ENCODE peak calls at places on chromosomes 4 and X, in ten cellular contexts. One of them, this sample, is unnamed.

GRCh38 chr4:163492951-163493504 is 1.5 kb upstream of the TMA16 start:
- DNase-seq in NCI-H748 treated with DMSO at 0.1 percent for 48 hours: no peak
- DNase-seq in WTC11: no peak
- DNase-seq in LoVo: no peak
- DNase-seq in naive thymus-derived CD4-positive, alpha-beta T cell: no peak
- DNase-seq in DMS79: no peak
- DNase-seq in NCI-H510A: no peak
- DNase-seq in ascending aorta: no peak
- DNase-seq in GM23248: peak
- DNase-seq in left ventricle myocardium inferior: no peak
- DNase-seq in this sample: peak

GRCh38 chr4:95204873-95205272 is 343.9 kb downstream of the UNC5C start:
- DNase-seq in GM23248: peak
- DNase-seq in ascending aorta: no peak
- DNase-seq in naive thymus-derived CD4-positive, alpha-beta T cell: no peak
- DNase-seq in WTC11: peak
- DNase-seq in left ventricle myocardium inferior: no peak
- DNase-seq in NCI-H510A: no peak
- DNase-seq in LoVo: peak
- DNase-seq in NCI-H748 treated with DMSO at 0.1 percent for 48 hours: no peak
- DNase-seq in DMS79: no peak
- DNase-seq in this sample: peak

GRCh38 chr4:83022724-83023427 is 12.1 kb upstream of the COPS4 start:
- DNase-seq in ascending aorta: no peak
- DNase-seq in NCI-H510A: no peak
- DNase-seq in naive thymus-derived CD4-positive, alpha-beta T cell: no peak
- DNase-seq in left ventricle myocardium inferior: no peak
- DNase-seq in DMS79: no peak
- DNase-seq in WTC11: no peak
- DNase-seq in LoVo: no peak
- DNase-seq in GM23248: peak
- DNase-seq in NCI-H748 treated with DMSO at 0.1 percent for 48 hours: no peak
- DNase-seq in this sample: no peak

GRCh38 chrX:119942831-119943184 is 743 bp downstream of the NKAP start:
- DNase-seq in NCI-H510A: no peak
- DNase-seq in LoVo: no peak
- DNase-seq in DMS79: no peak
- DNase-seq in GM23248: peak
- DNase-seq in NCI-H748 treated with DMSO at 0.1 percent for 48 hours: no peak
- DNase-seq in WTC11: no peak
- DNase-seq in naive thymus-derived CD4-positive, alpha-beta T cell: no peak
- DNase-seq in ascending aorta: no peak
- DNase-seq in left ventricle myocardium inferior: no peak
- DNase-seq in this sample: peak

GRCh38 chrX:150980186-150980585 is 2.9 kb upstream of the HMGB3 start:
- DNase-seq in DMS79: no peak
- DNase-seq in WTC11: no peak
- DNase-seq in ascending aorta: no peak
- DNase-seq in NCI-H510A: no peak
- DNase-seq in GM23248: no peak
- DNase-seq in LoVo: no peak
- DNase-seq in naive thymus-derived CD4-positive, alpha-beta T cell: no peak
- DNase-seq in NCI-H748 treated with DMSO at 0.1 percent for 48 hours: no peak
- DNase-seq in left ventricle myocardium inferior: no peak
- DNase-seq in this sample: no peak

GRCh38 chrX:134682081-134682480 is 23.8 kb upstream of the PLAC1 start:
- DNase-seq in LoVo: no peak
- DNase-seq in left ventricle myocardium inferior: no peak
- DNase-seq in DMS79: no peak
- DNase-seq in NCI-H510A: no peak
- DNase-seq in ascending aorta: no peak
- DNase-seq in WTC11: no peak
- DNase-seq in NCI-H748 treated with DMSO at 0.1 percent for 48 hours: no peak
- DNase-seq in GM23248: peak
- DNase-seq in naive thymus-derived CD4-positive, alpha-beta T cell: no peak
- DNase-seq in this sample: no peak

GRCh38 chr4:106365613-106366012 is 3.0 kb downstream of the GIMD1 start:
- DNase-seq in LoVo: peak
- DNase-seq in NCI-H748 treated with DMSO at 0.1 percent for 48 hours: no peak
- DNase-seq in NCI-H510A: no peak
- DNase-seq in DMS79: no peak
- DNase-seq in left ventricle myocardium inferior: no peak
- DNase-seq in naive thymus-derived CD4-positive, alpha-beta T cell: no peak
- DNase-seq in WTC11: no peak
- DNase-seq in ascending aorta: peak
- DNase-seq in GM23248: peak
- DNase-seq in this sample: no peak

GRCh38 chr4:121950680-121951569 is 935 bp downstream of the TRPC3 start:
- DNase-seq in DMS79: peak
- DNase-seq in WTC11: peak
- DNase-seq in GM23248: peak
- DNase-seq in left ventricle myocardium inferior: no peak
- DNase-seq in NCI-H748 treated with DMSO at 0.1 percent for 48 hours: no peak
- DNase-seq in LoVo: no peak
- DNase-seq in ascending aorta: peak
- DNase-seq in NCI-H510A: no peak
- DNase-seq in naive thymus-derived CD4-positive, alpha-beta T cell: peak
- DNase-seq in this sample: no peak

GRCh38 chr4:183147191-183147590 is 48.1 kb downstream of the WWC2 start:
- DNase-seq in ascending aorta: no peak
- DNase-seq in GM23248: peak
- DNase-seq in DMS79: no peak
- DNase-seq in LoVo: no peak
- DNase-seq in left ventricle myocardium inferior: no peak
- DNase-seq in naive thymus-derived CD4-positive, alpha-beta T cell: no peak
- DNase-seq in WTC11: no peak
- DNase-seq in NCI-H510A: no peak
- DNase-seq in NCI-H748 treated with DMSO at 0.1 percent for 48 hours: no peak
- DNase-seq in this sample: no peak

GRCh38 chr4:57156242-57156990 is 46.2 kb upstream of the IGFBP7 start:
- DNase-seq in ascending aorta: no peak
- DNase-seq in DMS79: no peak
- DNase-seq in LoVo: no peak
- DNase-seq in naive thymus-derived CD4-positive, alpha-beta T cell: no peak
- DNase-seq in NCI-H510A: no peak
- DNase-seq in NCI-H748 treated with DMSO at 0.1 percent for 48 hours: no peak
- DNase-seq in left ventricle myocardium inferior: no peak
- DNase-seq in WTC11: no peak
- DNase-seq in GM23248: peak
- DNase-seq in this sample: no peak

GRCh38 chr4:29046716-29047115 is 1673.5 kb upstream of the PCDH7 start:
- DNase-seq in LoVo: no peak
- DNase-seq in NCI-H748 treated with DMSO at 0.1 percent for 48 hours: no peak
- DNase-seq in NCI-H510A: no peak
- DNase-seq in naive thymus-derived CD4-positive, alpha-beta T cell: no peak
- DNase-seq in DMS79: no peak
- DNase-seq in WTC11: no peak
- DNase-seq in GM23248: peak
- DNase-seq in left ventricle myocardium inferior: no peak
- DNase-seq in ascending aorta: no peak
- DNase-seq in this sample: no peak

GRCh38 chrX:129193357-129193756 is 329.9 kb downstream of the SMARCA1 start:
- DNase-seq in WTC11: no peak
- DNase-seq in ascending aorta: no peak
- DNase-seq in left ventricle myocardium inferior: peak
- DNase-seq in naive thymus-derived CD4-positive, alpha-beta T cell: no peak
- DNase-seq in GM23248: no peak
- DNase-seq in DMS79: no peak
- DNase-seq in NCI-H510A: peak
- DNase-seq in NCI-H748 treated with DMSO at 0.1 percent for 48 hours: peak
- DNase-seq in LoVo: peak
- DNase-seq in this sample: no peak

GRCh38 chr4:16524911-16525574 is 298.8 kb upstream of the TAPT1 start:
- DNase-seq in ascending aorta: no peak
- DNase-seq in naive thymus-derived CD4-positive, alpha-beta T cell: no peak
- DNase-seq in left ventricle myocardium inferior: no peak
- DNase-seq in DMS79: no peak
- DNase-seq in NCI-H510A: no peak
- DNase-seq in GM23248: peak
- DNase-seq in LoVo: no peak
- DNase-seq in WTC11: no peak
- DNase-seq in NCI-H748 treated with DMSO at 0.1 percent for 48 hours: no peak
- DNase-seq in this sample: no peak

GRCh38 chrX:151727346-151727745 is 7.2 kb upstream of the CNGA2 start:
- DNase-seq in DMS79: no peak
- DNase-seq in WTC11: no peak
- DNase-seq in naive thymus-derived CD4-positive, alpha-beta T cell: no peak
- DNase-seq in GM23248: no peak
- DNase-seq in ascending aorta: no peak
- DNase-seq in NCI-H748 treated with DMSO at 0.1 percent for 48 hours: no peak
- DNase-seq in left ventricle myocardium inferior: no peak
- DNase-seq in NCI-H510A: no peak
- DNase-seq in LoVo: no peak
- DNase-seq in this sample: no peak

GRCh38 chrX:154748712-154749339 is 2.1 kb downstream of the GAB3 start:
- DNase-seq in left ventricle myocardium inferior: no peak
- DNase-seq in WTC11: peak
- DNase-seq in ascending aorta: no peak
- DNase-seq in LoVo: peak
- DNase-seq in NCI-H748 treated with DMSO at 0.1 percent for 48 hours: peak
- DNase-seq in NCI-H510A: no peak
- DNase-seq in naive thymus-derived CD4-positive, alpha-beta T cell: peak
- DNase-seq in DMS79: no peak
- DNase-seq in GM23248: peak
- DNase-seq in this sample: peak

GRCh38 chr4:169404959-169405358 is 134.2 kb upstream of the SH3RF1 start:
- DNase-seq in DMS79: no peak
- DNase-seq in left ventricle myocardium inferior: no peak
- DNase-seq in NCI-H748 treated with DMSO at 0.1 percent for 48 hours: no peak
- DNase-seq in ascending aorta: no peak
- DNase-seq in naive thymus-derived CD4-positive, alpha-beta T cell: no peak
- DNase-seq in GM23248: peak
- DNase-seq in NCI-H510A: no peak
- DNase-seq in WTC11: no peak
- DNase-seq in LoVo: no peak
- DNase-seq in this sample: no peak

GRCh38 chr4:76897522-76898384 is at the start of gene SOWAHB:
- DNase-seq in NCI-H748 treated with DMSO at 0.1 percent for 48 hours: no peak
- DNase-seq in WTC11: peak
- DNase-seq in GM23248: peak
- DNase-seq in naive thymus-derived CD4-positive, alpha-beta T cell: peak
- DNase-seq in DMS79: peak
- DNase-seq in ascending aorta: peak
- DNase-seq in LoVo: peak
- DNase-seq in NCI-H510A: peak
- DNase-seq in left ventricle myocardium inferior: no peak
- DNase-seq in this sample: no peak

GRCh38 chr4:88003261-88003660 is 4.2 kb upstream of the PKD2 start:
- DNase-seq in GM23248: peak
- DNase-seq in NCI-H510A: no peak
- DNase-seq in naive thymus-derived CD4-positive, alpha-beta T cell: no peak
- DNase-seq in left ventricle myocardium inferior: no peak
- DNase-seq in LoVo: no peak
- DNase-seq in NCI-H748 treated with DMSO at 0.1 percent for 48 hours: no peak
- DNase-seq in DMS79: no peak
- DNase-seq in ascending aorta: no peak
- DNase-seq in WTC11: no peak
- DNase-seq in this sample: no peak

GRCh38 chrX:101117701-101118100 is 19.7 kb downstream of the CENPI start:
- DNase-seq in WTC11: no peak
- DNase-seq in NCI-H510A: no peak
- DNase-seq in LoVo: no peak
- DNase-seq in NCI-H748 treated with DMSO at 0.1 percent for 48 hours: no peak
- DNase-seq in ascending aorta: no peak
- DNase-seq in DMS79: no peak
- DNase-seq in GM23248: peak
- DNase-seq in left ventricle myocardium inferior: no peak
- DNase-seq in naive thymus-derived CD4-positive, alpha-beta T cell: no peak
- DNase-seq in this sample: no peak

GRCh38 chr4:100895572-100896197 is 377.9 kb upstream of the EMCN start:
- DNase-seq in LoVo: peak
- DNase-seq in NCI-H748 treated with DMSO at 0.1 percent for 48 hours: no peak
- DNase-seq in GM23248: peak
- DNase-seq in naive thymus-derived CD4-positive, alpha-beta T cell: peak
- DNase-seq in ascending aorta: no peak
- DNase-seq in NCI-H510A: no peak
- DNase-seq in DMS79: no peak
- DNase-seq in WTC11: no peak
- DNase-seq in left ventricle myocardium inferior: no peak
- DNase-seq in this sample: peak

GRCh38 chrX:64428371-64428770 is 33.1 kb upstream of the MTMR8 start:
- DNase-seq in NCI-H748 treated with DMSO at 0.1 percent for 48 hours: no peak
- DNase-seq in GM23248: no peak
- DNase-seq in NCI-H510A: no peak
- DNase-seq in naive thymus-derived CD4-positive, alpha-beta T cell: no peak
- DNase-seq in left ventricle myocardium inferior: no peak
- DNase-seq in DMS79: no peak
- DNase-seq in WTC11: no peak
- DNase-seq in ascending aorta: no peak
- DNase-seq in LoVo: no peak
- DNase-seq in this sample: no peak

GRCh38 chr4:16439003-16439402 is 212.7 kb upstream of the TAPT1 start:
- DNase-seq in left ventricle myocardium inferior: no peak
- DNase-seq in GM23248: peak
- DNase-seq in WTC11: no peak
- DNase-seq in NCI-H748 treated with DMSO at 0.1 percent for 48 hours: no peak
- DNase-seq in LoVo: no peak
- DNase-seq in naive thymus-derived CD4-positive, alpha-beta T cell: no peak
- DNase-seq in NCI-H510A: no peak
- DNase-seq in DMS79: no peak
- DNase-seq in ascending aorta: no peak
- DNase-seq in this sample: no peak

GRCh38 chr4:66273110-66273509 is 602.8 kb upstream of the EPHA5 start:
- DNase-seq in NCI-H510A: peak
- DNase-seq in ascending aorta: no peak
- DNase-seq in LoVo: no peak
- DNase-seq in left ventricle myocardium inferior: no peak
- DNase-seq in NCI-H748 treated with DMSO at 0.1 percent for 48 hours: no peak
- DNase-seq in DMS79: peak
- DNase-seq in naive thymus-derived CD4-positive, alpha-beta T cell: no peak
- DNase-seq in WTC11: no peak
- DNase-seq in GM23248: no peak
- DNase-seq in this sample: no peak

GRCh38 chr4:24932831-24933230 is 20.0 kb upstream of the CCDC149 start:
- DNase-seq in WTC11: no peak
- DNase-seq in ascending aorta: no peak
- DNase-seq in naive thymus-derived CD4-positive, alpha-beta T cell: no peak
- DNase-seq in NCI-H510A: no peak
- DNase-seq in NCI-H748 treated with DMSO at 0.1 percent for 48 hours: no peak
- DNase-seq in LoVo: no peak
- DNase-seq in GM23248: peak
- DNase-seq in DMS79: no peak
- DNase-seq in left ventricle myocardium inferior: no peak
- DNase-seq in this sample: no peak

GRCh38 chrX:43474321-43474720 is 181.8 kb upstream of the MAOA start:
- DNase-seq in DMS79: no peak
- DNase-seq in left ventricle myocardium inferior: no peak
- DNase-seq in LoVo: peak
- DNase-seq in NCI-H510A: no peak
- DNase-seq in ascending aorta: no peak
- DNase-seq in GM23248: no peak
- DNase-seq in naive thymus-derived CD4-positive, alpha-beta T cell: no peak
- DNase-seq in WTC11: no peak
- DNase-seq in NCI-H748 treated with DMSO at 0.1 percent for 48 hours: no peak
- DNase-seq in this sample: no peak

GRCh38 chrX:154968353-154968752 is 54.2 kb downstream of the F8 start:
- DNase-seq in DMS79: no peak
- DNase-seq in ascending aorta: no peak
- DNase-seq in NCI-H510A: no peak
- DNase-seq in WTC11: no peak
- DNase-seq in LoVo: no peak
- DNase-seq in NCI-H748 treated with DMSO at 0.1 percent for 48 hours: no peak
- DNase-seq in naive thymus-derived CD4-positive, alpha-beta T cell: no peak
- DNase-seq in left ventricle myocardium inferior: no peak
- DNase-seq in GM23248: no peak
- DNase-seq in this sample: no peak

GRCh38 chrX:50100188-50100587 is 100.6 kb downstream of the AKAP4 start:
- DNase-seq in NCI-H748 treated with DMSO at 0.1 percent for 48 hours: no peak
- DNase-seq in WTC11: no peak
- DNase-seq in GM23248: no peak
- DNase-seq in NCI-H510A: no peak
- DNase-seq in left ventricle myocardium inferior: no peak
- DNase-seq in DMS79: no peak
- DNase-seq in naive thymus-derived CD4-positive, alpha-beta T cell: peak
- DNase-seq in LoVo: peak
- DNase-seq in ascending aorta: no peak
- DNase-seq in this sample: peak